ENCODE peak calls at places on chromosome 7, in five cellular contexts. R is GM13976, B is fibroblast of lung, S is WERI-Rb-1, D is adrenal gland. T is an unnamed sample.

GRCh38 chr7:13989138-13989943 is at the start of gene ETV1:
- DNase-seq in R (peak), B (peak), S (peak), D (peak), T (peak)

GRCh38 chr7:104176332-104176731 is 31.5 kb downstream of the ORC5 start:
- DNase-seq in R (no peak), B (no peak), S (no peak), D (no peak), T (no peak)

GRCh38 chr7:26147030-26147429 is 5.0 kb upstream of the NFE2L3 start:
- DNase-seq in R (no peak), B (no peak), S (no peak), D (peak), T (no peak)

GRCh38 chr7:3370068-3370704 is 69.1 kb downstream of the SDK1 start:
- DNase-seq in R (no peak), B (no peak), S (no peak), D (no peak), T (no peak)

GRCh38 chr7:105036217-105037168 is 22.5 kb downstream of the KMT2E start:
- DNase-seq in R (no peak), B (no peak), S (peak), D (no peak), T (no peak)

GRCh38 chr7:24318326-24318725 is 34.3 kb downstream of the NPY start:
- DNase-seq in R (peak), B (no peak), S (peak), D (no peak), T (no peak)

GRCh38 chr7:137296551-137296950 is 47.0 kb downstream of the PTN start:
- DNase-seq in R (no peak), B (no peak), S (no peak), D (no peak), T (no peak)

GRCh38 chr7:24477807-24478655 is 95.2 kb upstream of the PALS2 start:
- DNase-seq in R (no peak), B (peak), S (no peak), D (no peak), T (peak)

GRCh38 chr7:106563466-106564150 is 97.3 kb downstream of the CCDC71L start:
- DNase-seq in R (no peak), B (no peak), S (no peak), D (no peak), T (no peak)

GRCh38 chr7:123769371-123769770 is 20.6 kb upstream of the WASL start:
- DNase-seq in R (no peak), B (peak), S (no peak), D (peak), T (no peak)

GRCh38 chr7:28038175-28038855 is 142.3 kb downstream of the JAZF1 start:
- DNase-seq in R (no peak), B (no peak), S (no peak), D (no peak), T (no peak)

GRCh38 chr7:17677408-17677807 is 262.9 kb downstream of the SNX13 start:
- DNase-seq in R (no peak), B (peak), S (no peak), D (no peak), T (no peak)

GRCh38 chr7:3201306-3201705 is 99.7 kb upstream of the SDK1 start:
- DNase-seq in R (no peak), B (no peak), S (no peak), D (no peak), T (no peak)

GRCh38 chr7:106561657-106562411 is 99.1 kb downstream of the CCDC71L start:
- DNase-seq in R (no peak), B (no peak), S (no peak), D (no peak), T (no peak)

GRCh38 chr7:150449206-150449956 is 1.0 kb upstream of the GIMAP8 start:
- DNase-seq in R (peak), B (no peak), S (no peak), D (no peak), T (no peak)

GRCh38 chr7:150453186-150453585 is 2.8 kb downstream of the GIMAP8 start:
- DNase-seq in R (no peak), B (no peak), S (no peak), D (no peak), T (no peak)

GRCh38 chr7:150451833-150452431 is 1.5 kb downstream of the GIMAP8 start:
- DNase-seq in R (peak), B (no peak), S (no peak), D (peak), T (no peak)

GRCh38 chr7:150450491-150450992 is at the start of gene GIMAP8:
- DNase-seq in R (peak), B (no peak), S (no peak), D (peak), T (no peak)

DNA sequence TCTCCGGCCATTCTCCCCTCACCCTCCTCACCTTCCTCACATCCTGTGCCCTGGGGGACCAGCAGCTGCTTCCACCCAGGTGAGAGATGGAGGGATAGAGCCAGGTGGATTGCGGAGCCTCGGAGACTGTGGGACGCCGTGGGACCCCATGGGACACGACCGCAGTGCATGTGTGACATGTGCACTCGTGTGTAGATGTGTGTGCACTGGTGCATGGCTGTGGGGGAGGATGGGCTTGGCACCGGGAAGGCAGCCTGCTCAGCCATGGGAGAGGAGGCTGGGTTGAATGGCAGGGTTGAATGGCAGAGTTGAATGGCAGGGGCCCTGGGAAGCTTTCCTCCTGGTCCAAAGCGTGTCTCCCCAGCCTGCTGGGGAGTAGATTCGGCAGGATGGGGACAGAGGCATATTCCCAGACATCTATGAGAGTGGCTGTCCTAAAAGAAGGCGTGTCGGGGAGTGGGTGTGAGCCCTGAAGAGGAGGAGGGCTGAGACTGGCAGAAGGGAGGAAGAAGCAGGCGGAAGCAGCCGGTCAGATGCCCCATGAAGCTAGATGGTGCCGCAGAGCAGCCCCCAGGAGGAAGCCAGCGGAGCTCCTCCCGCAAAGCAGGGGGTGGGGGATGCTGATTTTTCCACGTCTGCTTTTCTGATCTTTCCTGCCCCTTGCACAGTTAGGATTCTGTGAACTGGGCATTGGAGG is 815 bp downstream of the GIMAP8 start:
- DNase-seq in R (peak), B (no peak), S (no peak), D (peak), T (no peak)
- TF ChIP-seq CTCF in R (no peak), B (no peak), S (no peak), D (no peak), T (no peak)

DNA sequence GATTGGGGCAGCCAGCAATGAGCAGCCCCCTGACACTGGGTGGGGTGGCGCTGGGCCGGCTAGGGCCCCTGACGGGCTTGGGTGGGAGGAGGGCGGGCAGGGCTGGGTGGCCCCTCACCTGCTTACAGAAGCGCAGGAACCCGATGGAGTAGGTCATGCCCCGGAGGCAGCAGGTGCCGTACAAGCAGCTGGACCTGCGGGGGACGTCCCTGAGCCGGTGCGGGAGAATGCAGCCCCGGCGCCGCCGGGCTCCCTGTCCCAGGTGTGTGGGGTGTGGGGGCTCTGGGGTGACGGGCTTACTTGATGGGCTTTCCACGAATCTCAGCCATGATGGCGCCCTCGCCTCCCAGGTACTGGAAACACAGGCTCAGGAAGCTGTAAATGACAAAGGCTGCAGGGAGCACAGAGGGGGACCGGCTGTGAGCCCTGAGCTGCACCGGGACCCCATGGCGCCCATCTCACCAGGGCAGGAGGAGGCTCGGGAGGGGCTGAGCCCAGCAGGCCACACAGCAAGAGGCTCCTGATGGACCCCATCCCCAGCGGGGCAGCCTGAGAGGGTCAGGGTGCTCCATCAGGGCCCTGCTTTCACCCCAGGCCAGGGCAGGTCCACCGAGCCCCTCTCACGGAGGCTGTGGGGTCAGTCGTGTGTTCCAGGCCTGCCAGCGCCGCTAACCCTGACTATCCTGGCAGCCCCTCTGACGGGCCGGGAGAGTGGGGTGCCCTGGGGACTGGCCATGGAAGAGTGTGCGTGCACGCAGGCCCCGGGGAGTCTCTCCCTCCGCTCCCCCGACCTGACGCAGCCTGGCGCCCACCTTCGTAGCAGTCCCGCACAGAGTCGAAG is 5.8 kb downstream of the TMEM184A start:
- DNase-seq in R (no peak), B (no peak), S (no peak), D (no peak), T (no peak)
- TF ChIP-seq CTCF in R (no peak), B (no peak), S (no peak), D (no peak), T (no peak)

GRCh38 chr7:156819733-156820295 is 73.2 kb downstream of the LMBR1 start:
- DNase-seq in R (no peak), B (no peak), S (no peak), D (no peak), T (no peak)

GRCh38 chr7:156823441-156823840 is 69.5 kb downstream of the LMBR1 start:
- DNase-seq in R (no peak), B (no peak), S (no peak), D (no peak), T (no peak)

GRCh38 chr7:156818133-156818532 is 74.8 kb downstream of the LMBR1 start:
- DNase-seq in R (no peak), B (no peak), S (no peak), D (no peak), T (no peak)

GRCh38 chr7:156816943-156817572 is 75.9 kb downstream of the LMBR1 start:
- DNase-seq in R (peak), B (peak), S (no peak), D (no peak), T (no peak)

GRCh38 chr7:156820445-156821063 is 72.4 kb downstream of the LMBR1 start:
- DNase-seq in R (no peak), B (no peak), S (no peak), D (no peak), T (no peak)
- TF ChIP-seq CTCF in R (no peak), B (peak), S (peak), D (no peak), T (no peak)

DNA sequence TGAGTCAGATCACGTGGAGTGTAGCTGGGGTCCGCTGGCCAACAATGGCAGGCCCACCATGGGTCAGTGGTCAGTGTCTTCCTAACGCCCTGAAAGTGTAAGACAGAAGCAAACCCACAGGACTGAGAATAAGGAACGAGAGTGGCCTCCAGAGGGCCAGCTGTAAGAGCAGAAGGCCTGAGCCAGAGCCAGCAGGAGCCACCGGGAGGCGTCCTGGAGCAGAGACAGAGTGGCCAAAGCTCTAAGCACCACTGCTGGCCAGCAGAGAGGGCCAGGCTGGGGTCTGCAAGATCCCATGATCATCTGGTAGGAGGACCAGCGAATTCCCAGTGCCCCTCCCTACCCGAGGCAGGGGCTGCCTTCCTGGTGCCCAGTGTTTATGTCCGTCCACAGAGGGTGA is 9.2 kb downstream of the CCDC201 start:
- DNase-seq in R (no peak), B (no peak), S (peak), D (no peak), T (no peak)
- TF ChIP-seq CTCF in R (no peak), B (peak), S (peak), D (no peak), T (no peak)